ENCODE peak calls at places on chromosomes 16 and 17, in eight cellular contexts. E is T-helper 1 cell, K is Peyer's patch, Z is suprapubic skin, A is A549, G is NCI-H1417, T is EL, P is non-pigmented ciliary epithelial cell. C is an unnamed sample.

GRCh38 chr17:7477392-7478275 is 1.8 kb downstream of the ZBTB4 start:
- DNase-seq in T (peak), P (no peak), Z (no peak), G (peak), A (no peak), E (no peak), K (no peak), C (peak)

GRCh38 chr17:72222571-72222970 is 101.8 kb downstream of the SOX9 start:
- DNase-seq in P (no peak), K (no peak), Z (no peak), T (no peak), A (no peak), G (no peak), E (no peak), C (no peak)

GRCh38 chr17:50687200-50688066 is 20.3 kb downstream of the ANKRD40 start:
- DNase-seq in A (no peak), T (no peak), K (no peak), E (no peak), G (no peak), Z (no peak), P (no peak), C (peak)

GRCh38 chr17:50440172-50440837 is 14.3 kb downstream of the ACSF2 start:
- DNase-seq in E (no peak), G (peak), P (no peak), A (no peak), K (peak), Z (peak), T (no peak), C (no peak)

GRCh38 chr16:55453909-55454308 is 25.1 kb upstream of the MMP2 start:
- DNase-seq in E (no peak), G (no peak), Z (no peak), A (no peak), K (no peak), T (no peak), P (no peak), C (no peak)

GRCh38 chr17:37068266-37068665 is 119.5 kb downstream of the AATF start:
- DNase-seq in T (no peak), P (no peak), Z (no peak), E (no peak), A (no peak), G (no peak), K (peak), C (no peak)

GRCh38 chr16:89360760-89361435 is 129.5 kb downstream of the ANKRD11 start:
- DNase-seq in P (no peak), G (no peak), E (peak), K (peak), T (no peak), A (no peak), Z (no peak), C (no peak)

GRCh38 chr17:3558603-3559269 is 1.1 kb upstream of the TRPV3 start:
- DNase-seq in Z (no peak), E (peak), P (no peak), A (no peak), K (peak), G (peak), T (peak), C (peak)

GRCh38 chr16:85015481-85016177 is 4.3 kb upstream of the ZDHHC7 start:
- DNase-seq in P (no peak), E (no peak), Z (no peak), G (no peak), A (no peak), K (no peak), T (no peak), C (peak)

GRCh38 chr16:15967655-15968315 is 18.4 kb downstream of the ABCC1 start:
- DNase-seq in Z (no peak), A (no peak), P (no peak), E (no peak), K (no peak), G (no peak), T (no peak), C (no peak)

C was measured in EH.